ENCODE peak calls at places on chromosomes 7 and 10, in eight cellular contexts. One of them, this sample, is unnamed.

GRCh38 chr7:70098905-70099672 is 500.8 kb downstream of the AUTS2 start:
- DNase-seq in stimulated activated CD4-positive, alpha-beta T cell treated with anti-CD3 and anti-CD28 coated beads, Interleukin-4, amount 100 ng/mL, for 1 hour: no peak
- DNase-seq in NCI-H774: no peak
- DNase-seq in neural crest cell: no peak
- DNase-seq in smooth muscle cell of the brain vasculature: no peak
- DNase-seq in NCI-H226: no peak
- DNase-seq in cardiac fibroblast: no peak
- DNase-seq in SK-N-DZ: no peak
- DNase-seq in this sample: no peak

GRCh38 chr7:45514944-45515343 is 59.2 kb upstream of the ADCY1 start:
- DNase-seq in smooth muscle cell of the brain vasculature: no peak
- DNase-seq in stimulated activated CD4-positive, alpha-beta T cell treated with anti-CD3 and anti-CD28 coated beads, Interleukin-4, amount 100 ng/mL, for 1 hour: no peak
- DNase-seq in SK-N-DZ: peak; percentile 11
- DNase-seq in cardiac fibroblast: no peak
- DNase-seq in NCI-H226: no peak
- DNase-seq in neural crest cell: no peak
- DNase-seq in NCI-H774: no peak
- DNase-seq in this sample: no peak

GRCh38 chr7:142385528-142386340 is 127.9 kb upstream of the PRSS58 start:
- DNase-seq in SK-N-DZ: peak; percentile 82
- DNase-seq in smooth muscle cell of the brain vasculature: peak; percentile 20
- DNase-seq in NCI-H774: peak; percentile 8
- DNase-seq in cardiac fibroblast: peak; percentile 80
- DNase-seq in neural crest cell: peak; percentile 36
- DNase-seq in stimulated activated CD4-positive, alpha-beta T cell treated with anti-CD3 and anti-CD28 coated beads, Interleukin-4, amount 100 ng/mL, for 1 hour: peak; percentile 28
- DNase-seq in NCI-H226: peak; percentile 30
- DNase-seq in this sample: peak; percentile 77

GRCh38 chr10:8637640-8638039 is 583.2 kb downstream of the GATA3 start:
- DNase-seq in NCI-H774: no peak
- DNase-seq in neural crest cell: no peak
- DNase-seq in SK-N-DZ: no peak
- DNase-seq in smooth muscle cell of the brain vasculature: no peak
- DNase-seq in cardiac fibroblast: no peak
- DNase-seq in stimulated activated CD4-positive, alpha-beta T cell treated with anti-CD3 and anti-CD28 coated beads, Interleukin-4, amount 100 ng/mL, for 1 hour: no peak
- DNase-seq in NCI-H226: peak; percentile 66
- DNase-seq in this sample: no peak

GRCh38 chr7:135508853-135509588 is 881 bp downstream of the CNOT4 start:
- DNase-seq in SK-N-DZ: peak; percentile 49
- DNase-seq in cardiac fibroblast: peak; percentile 35
- DNase-seq in neural crest cell: peak; percentile 22
- DNase-seq in NCI-H774: no peak
- DNase-seq in smooth muscle cell of the brain vasculature: no peak
- DNase-seq in NCI-H226: no peak
- DNase-seq in stimulated activated CD4-positive, alpha-beta T cell treated with anti-CD3 and anti-CD28 coated beads, Interleukin-4, amount 100 ng/mL, for 1 hour: peak; percentile 15
- DNase-seq in this sample: peak; percentile 81

GRCh38 chr10:81309041-81309552 is 565.9 kb upstream of the NRG3 start:
- DNase-seq in neural crest cell: no peak
- DNase-seq in cardiac fibroblast: no peak
- DNase-seq in NCI-H774: no peak
- DNase-seq in stimulated activated CD4-positive, alpha-beta T cell treated with anti-CD3 and anti-CD28 coated beads, Interleukin-4, amount 100 ng/mL, for 1 hour: no peak
- DNase-seq in smooth muscle cell of the brain vasculature: no peak
- DNase-seq in NCI-H226: no peak
- DNase-seq in SK-N-DZ: no peak
- DNase-seq in this sample: no peak

GRCh38 chr10:89502556-89502955 is 32.8 kb downstream of the SLC16A12 start:
- DNase-seq in NCI-H774: no peak
- DNase-seq in cardiac fibroblast: peak; percentile 81
- DNase-seq in neural crest cell: no peak
- DNase-seq in smooth muscle cell of the brain vasculature: no peak
- DNase-seq in SK-N-DZ: no peak
- DNase-seq in stimulated activated CD4-positive, alpha-beta T cell treated with anti-CD3 and anti-CD28 coated beads, Interleukin-4, amount 100 ng/mL, for 1 hour: no peak
- DNase-seq in NCI-H226: peak; percentile 52
- DNase-seq in this sample: no peak

GRCh38 chr10:126474031-126474430 is 85.8 kb upstream of the ADAM12 start:
- DNase-seq in neural crest cell: no peak
- DNase-seq in NCI-H226: no peak
- DNase-seq in SK-N-DZ: no peak
- DNase-seq in cardiac fibroblast: no peak
- DNase-seq in stimulated activated CD4-positive, alpha-beta T cell treated with anti-CD3 and anti-CD28 coated beads, Interleukin-4, amount 100 ng/mL, for 1 hour: no peak
- DNase-seq in NCI-H774: no peak
- DNase-seq in smooth muscle cell of the brain vasculature: no peak
- DNase-seq in this sample: no peak

GRCh38 chr7:926061-927030 is 28.1 kb downstream of the ADAP1 start:
- DNase-seq in neural crest cell: no peak
- DNase-seq in stimulated activated CD4-positive, alpha-beta T cell treated with anti-CD3 and anti-CD28 coated beads, Interleukin-4, amount 100 ng/mL, for 1 hour: peak; percentile 2
- DNase-seq in NCI-H226: no peak
- DNase-seq in cardiac fibroblast: no peak
- DNase-seq in SK-N-DZ: no peak
- DNase-seq in NCI-H774: no peak
- DNase-seq in smooth muscle cell of the brain vasculature: no peak
- DNase-seq in this sample: no peak

GRCh38 chr7:33921216-33921938 is 16.0 kb downstream of the BMPER start:
- DNase-seq in stimulated activated CD4-positive, alpha-beta T cell treated with anti-CD3 and anti-CD28 coated beads, Interleukin-4, amount 100 ng/mL, for 1 hour: no peak
- DNase-seq in SK-N-DZ: no peak
- DNase-seq in NCI-H774: no peak
- DNase-seq in NCI-H226: no peak
- DNase-seq in cardiac fibroblast: peak; percentile 75
- DNase-seq in neural crest cell: no peak
- DNase-seq in smooth muscle cell of the brain vasculature: no peak
- DNase-seq in this sample: no peak

GRCh38 chr7:497946-498655 is 21.5 kb downstream of the PDGFA start:
- DNase-seq in cardiac fibroblast: no peak
- DNase-seq in NCI-H226: no peak
- DNase-seq in stimulated activated CD4-positive, alpha-beta T cell treated with anti-CD3 and anti-CD28 coated beads, Interleukin-4, amount 100 ng/mL, for 1 hour: no peak
- DNase-seq in NCI-H774: no peak
- DNase-seq in smooth muscle cell of the brain vasculature: no peak
- DNase-seq in SK-N-DZ: no peak
- DNase-seq in neural crest cell: no peak
- DNase-seq in this sample: no peak

GRCh38 chr7:88337556-88337955 is 30.9 kb upstream of the STEAP4 start:
- DNase-seq in neural crest cell: no peak
- DNase-seq in cardiac fibroblast: peak; percentile 65
- DNase-seq in NCI-H774: no peak
- DNase-seq in smooth muscle cell of the brain vasculature: no peak
- DNase-seq in SK-N-DZ: no peak
- DNase-seq in NCI-H226: peak; percentile 70
- DNase-seq in stimulated activated CD4-positive, alpha-beta T cell treated with anti-CD3 and anti-CD28 coated beads, Interleukin-4, amount 100 ng/mL, for 1 hour: no peak
- DNase-seq in this sample: no peak

GRCh38 chr7:87886875-87887274 is 10.6 kb downstream of the DBF4 start:
- DNase-seq in cardiac fibroblast: peak; percentile 65
- DNase-seq in neural crest cell: no peak
- DNase-seq in NCI-H226: no peak
- DNase-seq in stimulated activated CD4-positive, alpha-beta T cell treated with anti-CD3 and anti-CD28 coated beads, Interleukin-4, amount 100 ng/mL, for 1 hour: no peak
- DNase-seq in NCI-H774: peak; percentile 10
- DNase-seq in SK-N-DZ: no peak
- DNase-seq in smooth muscle cell of the brain vasculature: no peak
- DNase-seq in this sample: peak; percentile 77

GRCh38 chr10:122688293-122688989 is 11.2 kb downstream of the C10orf120 start:
- DNase-seq in cardiac fibroblast: peak; percentile 70
- DNase-seq in NCI-H226: no peak
- DNase-seq in NCI-H774: no peak
- DNase-seq in smooth muscle cell of the brain vasculature: no peak
- DNase-seq in neural crest cell: no peak
- DNase-seq in stimulated activated CD4-positive, alpha-beta T cell treated with anti-CD3 and anti-CD28 coated beads, Interleukin-4, amount 100 ng/mL, for 1 hour: no peak
- DNase-seq in SK-N-DZ: no peak
- DNase-seq in this sample: no peak

GRCh38 chr10:129035052-129035805 is 431.8 kb upstream of the MGMT start:
- DNase-seq in SK-N-DZ: no peak
- DNase-seq in cardiac fibroblast: no peak
- DNase-seq in NCI-H226: no peak
- DNase-seq in neural crest cell: no peak
- DNase-seq in NCI-H774: no peak
- DNase-seq in stimulated activated CD4-positive, alpha-beta T cell treated with anti-CD3 and anti-CD28 coated beads, Interleukin-4, amount 100 ng/mL, for 1 hour: peak; percentile 38
- DNase-seq in smooth muscle cell of the brain vasculature: no peak
- DNase-seq in this sample: no peak

GRCh38 chr10:89206402-89207180 is 526 bp downstream of the CH25H start:
- DNase-seq in NCI-H774: no peak
- DNase-seq in smooth muscle cell of the brain vasculature: no peak
- DNase-seq in SK-N-DZ: no peak
- DNase-seq in stimulated activated CD4-positive, alpha-beta T cell treated with anti-CD3 and anti-CD28 coated beads, Interleukin-4, amount 100 ng/mL, for 1 hour: peak; percentile 33
- DNase-seq in cardiac fibroblast: peak; percentile 44
- DNase-seq in NCI-H226: no peak
- DNase-seq in neural crest cell: peak; percentile 9
- DNase-seq in this sample: no peak

GRCh38 chr10:59833810-59834209 is 72.5 kb downstream of the CCDC6 start:
- DNase-seq in NCI-H774: no peak
- DNase-seq in SK-N-DZ: no peak
- DNase-seq in neural crest cell: no peak
- DNase-seq in cardiac fibroblast: no peak
- DNase-seq in NCI-H226: no peak
- DNase-seq in stimulated activated CD4-positive, alpha-beta T cell treated with anti-CD3 and anti-CD28 coated beads, Interleukin-4, amount 100 ng/mL, for 1 hour: no peak
- DNase-seq in smooth muscle cell of the brain vasculature: no peak
- DNase-seq in this sample: no peak

GRCh38 chr10:51699475-51700227 is at the start of gene CSTF2T:
- DNase-seq in NCI-H774: peak; percentile 90
- DNase-seq in smooth muscle cell of the brain vasculature: peak; percentile 91
- DNase-seq in stimulated activated CD4-positive, alpha-beta T cell treated with anti-CD3 and anti-CD28 coated beads, Interleukin-4, amount 100 ng/mL, for 1 hour: peak; percentile 81
- DNase-seq in SK-N-DZ: peak; percentile 94
- DNase-seq in NCI-H226: peak; percentile 86
- DNase-seq in neural crest cell: peak; percentile 78
- DNase-seq in cardiac fibroblast: peak; percentile 98
- DNase-seq in this sample: peak; percentile 97

GRCh38 chr7:45885264-45885882 is 2.9 kb upstream of the IGFBP1 start:
- DNase-seq in smooth muscle cell of the brain vasculature: no peak
- DNase-seq in NCI-H226: peak; percentile 87
- DNase-seq in SK-N-DZ: no peak
- DNase-seq in neural crest cell: no peak
- DNase-seq in NCI-H774: no peak
- DNase-seq in stimulated activated CD4-positive, alpha-beta T cell treated with anti-CD3 and anti-CD28 coated beads, Interleukin-4, amount 100 ng/mL, for 1 hour: no peak
- DNase-seq in cardiac fibroblast: peak; percentile 24
- DNase-seq in this sample: no peak

GRCh38 chr7:55214707-55215106 is 150.4 kb upstream of the LANCL2 start:
- DNase-seq in neural crest cell: no peak
- DNase-seq in NCI-H226: no peak
- DNase-seq in SK-N-DZ: no peak
- DNase-seq in cardiac fibroblast: no peak
- DNase-seq in smooth muscle cell of the brain vasculature: no peak
- DNase-seq in NCI-H774: no peak
- DNase-seq in stimulated activated CD4-positive, alpha-beta T cell treated with anti-CD3 and anti-CD28 coated beads, Interleukin-4, amount 100 ng/mL, for 1 hour: no peak
- DNase-seq in this sample: no peak

GRCh38 chr10:131311661-131312260 is at the start of gene TCERG1L:
- DNase-seq in stimulated activated CD4-positive, alpha-beta T cell treated with anti-CD3 and anti-CD28 coated beads, Interleukin-4, amount 100 ng/mL, for 1 hour: peak; percentile 18
- DNase-seq in smooth muscle cell of the brain vasculature: no peak
- DNase-seq in NCI-H774: peak; percentile 31
- DNase-seq in SK-N-DZ: no peak
- DNase-seq in NCI-H226: no peak
- DNase-seq in cardiac fibroblast: no peak
- DNase-seq in neural crest cell: peak; percentile 63
- DNase-seq in this sample: no peak

GRCh38 chr10:7199152-7199760 is 211.6 kb downstream of the SFMBT2 start:
- DNase-seq in cardiac fibroblast: no peak
- DNase-seq in NCI-H226: no peak
- DNase-seq in NCI-H774: no peak
- DNase-seq in SK-N-DZ: no peak
- DNase-seq in smooth muscle cell of the brain vasculature: no peak
- DNase-seq in stimulated activated CD4-positive, alpha-beta T cell treated with anti-CD3 and anti-CD28 coated beads, Interleukin-4, amount 100 ng/mL, for 1 hour: no peak
- DNase-seq in neural crest cell: no peak
- DNase-seq in this sample: no peak

GRCh38 chr10:70098271-70098670 is 34.4 kb downstream of the AIFM2 start:
- DNase-seq in stimulated activated CD4-positive, alpha-beta T cell treated with anti-CD3 and anti-CD28 coated beads, Interleukin-4, amount 100 ng/mL, for 1 hour: no peak
- DNase-seq in NCI-H226: no peak
- DNase-seq in SK-N-DZ: no peak
- DNase-seq in cardiac fibroblast: no peak
- DNase-seq in neural crest cell: no peak
- DNase-seq in smooth muscle cell of the brain vasculature: no peak
- DNase-seq in NCI-H774: no peak
- DNase-seq in this sample: no peak

GRCh38 chr10:87678302-87678701 is 18.6 kb downstream of the PAPSS2 start:
- DNase-seq in stimulated activated CD4-positive, alpha-beta T cell treated with anti-CD3 and anti-CD28 coated beads, Interleukin-4, amount 100 ng/mL, for 1 hour: no peak
- DNase-seq in cardiac fibroblast: no peak
- DNase-seq in neural crest cell: no peak
- DNase-seq in smooth muscle cell of the brain vasculature: no peak
- DNase-seq in SK-N-DZ: no peak
- DNase-seq in NCI-H774: no peak
- DNase-seq in NCI-H226: no peak
- DNase-seq in this sample: no peak

GRCh38 chr10:97140887-97141745 is 44.6 kb downstream of the SLIT1 start:
- DNase-seq in stimulated activated CD4-positive, alpha-beta T cell treated with anti-CD3 and anti-CD28 coated beads, Interleukin-4, amount 100 ng/mL, for 1 hour: no peak
- DNase-seq in cardiac fibroblast: no peak
- DNase-seq in SK-N-DZ: no peak
- DNase-seq in neural crest cell: peak; percentile 29
- DNase-seq in NCI-H774: no peak
- DNase-seq in NCI-H226: no peak
- DNase-seq in smooth muscle cell of the brain vasculature: no peak
- DNase-seq in this sample: no peak

GRCh38 chr7:38105874-38106483 is 72.1 kb upstream of the STARD3NL start:
- DNase-seq in SK-N-DZ: peak; percentile 47
- DNase-seq in NCI-H774: peak; percentile 18
- DNase-seq in NCI-H226: peak; percentile 50
- DNase-seq in neural crest cell: no peak
- DNase-seq in stimulated activated CD4-positive, alpha-beta T cell treated with anti-CD3 and anti-CD28 coated beads, Interleukin-4, amount 100 ng/mL, for 1 hour: peak; percentile 2
- DNase-seq in smooth muscle cell of the brain vasculature: peak; percentile 10
- DNase-seq in cardiac fibroblast: peak; percentile 68
- DNase-seq in this sample: peak; percentile 80

GRCh38 chr10:103153765-103154197 is 39.3 kb downstream of the NT5C2 start:
- DNase-seq in stimulated activated CD4-positive, alpha-beta T cell treated with anti-CD3 and anti-CD28 coated beads, Interleukin-4, amount 100 ng/mL, for 1 hour: no peak
- DNase-seq in smooth muscle cell of the brain vasculature: no peak
- DNase-seq in NCI-H774: no peak
- DNase-seq in NCI-H226: no peak
- DNase-seq in SK-N-DZ: no peak
- DNase-seq in neural crest cell: no peak
- DNase-seq in cardiac fibroblast: peak; percentile 72
- DNase-seq in this sample: no peak

GRCh38 chr10:62384057-62384446 is 9.9 kb downstream of the ZNF365 start:
- DNase-seq in smooth muscle cell of the brain vasculature: no peak
- DNase-seq in cardiac fibroblast: peak; percentile 86
- DNase-seq in NCI-H774: no peak
- DNase-seq in NCI-H226: no peak
- DNase-seq in stimulated activated CD4-positive, alpha-beta T cell treated with anti-CD3 and anti-CD28 coated beads, Interleukin-4, amount 100 ng/mL, for 1 hour: peak; percentile 16
- DNase-seq in SK-N-DZ: no peak
- DNase-seq in neural crest cell: no peak
- DNase-seq in this sample: no peak

GRCh38 chr10:95295031-95295755 is 4.4 kb upstream of the PDLIM1 start:
- DNase-seq in NCI-H226: no peak
- DNase-seq in SK-N-DZ: peak; percentile 55
- DNase-seq in NCI-H774: peak; percentile 25
- DNase-seq in neural crest cell: no peak
- DNase-seq in cardiac fibroblast: peak; percentile 51
- DNase-seq in stimulated activated CD4-positive, alpha-beta T cell treated with anti-CD3 and anti-CD28 coated beads, Interleukin-4, amount 100 ng/mL, for 1 hour: peak; percentile 10
- DNase-seq in smooth muscle cell of the brain vasculature: no peak
- DNase-seq in this sample: peak; percentile 86

GRCh38 chr7:28311670-28312069 is 100.6 kb upstream of the CREB5 start:
- DNase-seq in cardiac fibroblast: no peak
- DNase-seq in NCI-H774: no peak
- DNase-seq in stimulated activated CD4-positive, alpha-beta T cell treated with anti-CD3 and anti-CD28 coated beads, Interleukin-4, amount 100 ng/mL, for 1 hour: no peak
- DNase-seq in smooth muscle cell of the brain vasculature: no peak
- DNase-seq in SK-N-DZ: no peak
- DNase-seq in neural crest cell: no peak
- DNase-seq in NCI-H226: no peak
- DNase-seq in this sample: no peak

GRCh38 chr7:95758187-95758586 is 14.2 kb upstream of the DYNC1I1 start:
- DNase-seq in SK-N-DZ: peak; percentile 57
- DNase-seq in stimulated activated CD4-positive, alpha-beta T cell treated with anti-CD3 and anti-CD28 coated beads, Interleukin-4, amount 100 ng/mL, for 1 hour: no peak
- DNase-seq in smooth muscle cell of the brain vasculature: no peak
- DNase-seq in cardiac fibroblast: no peak
- DNase-seq in NCI-H226: no peak
- DNase-seq in neural crest cell: no peak
- DNase-seq in NCI-H774: no peak
- DNase-seq in this sample: no peak

GRCh38 chr10:69360485-69361302 is 56.0 kb downstream of the TACR2 start:
- DNase-seq in stimulated activated CD4-positive, alpha-beta T cell treated with anti-CD3 and anti-CD28 coated beads, Interleukin-4, amount 100 ng/mL, for 1 hour: no peak
- DNase-seq in NCI-H226: peak; percentile 92
- DNase-seq in smooth muscle cell of the brain vasculature: peak; percentile 57
- DNase-seq in NCI-H774: no peak
- DNase-seq in neural crest cell: no peak
- DNase-seq in SK-N-DZ: no peak
- DNase-seq in cardiac fibroblast: peak; percentile 94
- DNase-seq in this sample: no peak

GRCh38 chr10:84825330-84825729 is 496.9 kb downstream of the CCSER2 start:
- DNase-seq in neural crest cell: no peak
- DNase-seq in smooth muscle cell of the brain vasculature: peak; percentile 32
- DNase-seq in NCI-H226: no peak
- DNase-seq in stimulated activated CD4-positive, alpha-beta T cell treated with anti-CD3 and anti-CD28 coated beads, Interleukin-4, amount 100 ng/mL, for 1 hour: no peak
- DNase-seq in SK-N-DZ: peak; percentile 39
- DNase-seq in cardiac fibroblast: peak; percentile 34
- DNase-seq in NCI-H774: no peak
- DNase-seq in this sample: no peak